ENCODE peak calls at places on chromosome 18, in six cellular contexts. Q is ovary, X is fibroblast of pulmonary artery, N is right atrium auricular region, Y is fibroblast of mammary gland, G is choroid plexus epithelial cell. U is an unnamed sample.

GRCh38 chr18:76412818-76413565 is 82.0 kb downstream of the ZNF516 start:
- DNase-seq in G (peak; percentile 39), X (no peak), N (no peak), Q (no peak), Y (peak; percentile 68), U (no peak)

GRCh38 chr18:75408554-75409506 is 18.7 kb downstream of the SMIM21 start:
- DNase-seq in Q (no peak), G (peak; percentile 91), Y (peak; percentile 100), X (peak; percentile 84), N (no peak), U (peak; percentile 52)

GRCh38 chr18:72128649-72129048 is 415.5 kb downstream of the CBLN2 start:
- DNase-seq in Q (no peak), X (peak; percentile 1), Y (no peak), G (peak; percentile 7), N (no peak), U (no peak)

GRCh38 chr18:12990662-12990976 is 543 bp upstream of the CEP192 start:
- DNase-seq in X (no peak), Q (no peak), G (no peak), Y (no peak), N (no peak), U (no peak)

GRCh38 chr18:69567813-69568488 is 167.3 kb downstream of the DOK6 start:
- DNase-seq in N (no peak), X (peak; percentile 8), Y (no peak), G (no peak), Q (no peak), U (no peak)

GRCh38 chr18:62106271-62106670 is 80.6 kb downstream of the PIGN start:
- DNase-seq in G (peak; percentile 36), Y (no peak), N (no peak), X (peak; percentile 38), Q (no peak), U (no peak)

GRCh38 chr18:13560306-13560705 is 166.1 kb downstream of the FAM210A start:
- DNase-seq in Q (no peak), N (no peak), Y (no peak), G (no peak), X (no peak), U (no peak)

GRCh38 chr18:48334845-48335244 is 74.3 kb downstream of the ZBTB7C start:
- DNase-seq in X (no peak), Q (no peak), G (no peak), N (no peak), Y (no peak), U (no peak)

GRCh38 chr18:58937913-58938312 is 73.2 kb downstream of the ZNF532 start:
- DNase-seq in X (peak; percentile 28), N (no peak), Q (no peak), G (peak; percentile 21), Y (no peak), U (no peak)

GRCh38 chr18:48975221-48975816 is 24.6 kb upstream of the SMAD7 start:
- DNase-seq in N (no peak), G (no peak), X (no peak), Q (peak; percentile 74), Y (no peak), U (no peak)

GRCh38 chr18:44893045-44893706 is 212.5 kb downstream of the SETBP1 start:
- DNase-seq in X (no peak), Y (peak; percentile 9), G (no peak), Q (no peak), N (no peak), U (no peak)

GRCh38 chr18:58117685-58118403 is 73.8 kb downstream of the NEDD4L start:
- DNase-seq in Q (peak; percentile 50), N (peak; percentile 71), G (peak; percentile 90), Y (peak; percentile 94), X (peak; percentile 90), U (peak; percentile 85)

GRCh38 chr18:57397440-57397839 is 37.7 kb upstream of the ONECUT2 start:
- DNase-seq in G (peak; percentile 1), Q (no peak), Y (peak; percentile 15), X (no peak), N (no peak), U (no peak)

GRCh38 chr18:61236476-61237057 is 96.7 kb upstream of the CDH20 start:
- DNase-seq in X (no peak), Q (no peak), Y (no peak), G (no peak), N (no peak), U (no peak)

GRCh38 chr18:21063011-21063410 is 48.6 kb downstream of the ROCK1 start:
- DNase-seq in X (no peak), Q (no peak), G (no peak), Y (no peak), N (no peak), U (no peak)

GRCh38 chr18:44887227-44887631 is 206.5 kb downstream of the SETBP1 start:
- DNase-seq in X (peak; percentile 51), Y (peak; percentile 87), G (peak; percentile 56), Q (no peak), N (no peak), U (no peak)

GRCh38 chr18:67549946-67550345 is 33.4 kb upstream of the DSEL start:
- DNase-seq in N (no peak), Y (no peak), Q (no peak), G (no peak), X (no peak), U (no peak)

GRCh38 chr18:46632401-46633089 is 24.5 kb downstream of the LOXHD1 start:
- DNase-seq in Q (no peak), G (peak; percentile 28), Y (peak; percentile 88), X (peak; percentile 32), N (peak; percentile 40), U (peak; percentile 63)

GRCh38 chr18:62460851-62461300 is 61.9 kb upstream of the ZCCHC2 start:
- DNase-seq in X (peak; percentile 68), Q (no peak), G (peak; percentile 68), Y (peak; percentile 52), N (peak; percentile 71), U (peak; percentile 76)

GRCh38 chr18:48946329-48946835 is 4.4 kb downstream of the SMAD7 start:
- DNase-seq in N (no peak), G (peak; percentile 82), X (peak; percentile 60), Y (peak; percentile 69), Q (no peak), U (no peak)

GRCh38 chr18:58402247-58402646 is 226.6 kb downstream of the ALPK2 start:
- DNase-seq in Q (no peak), Y (no peak), N (no peak), G (peak; percentile 77), X (no peak), U (no peak)

GRCh38 chr18:37493352-37493935 is 72.2 kb downstream of the CELF4 start:
- DNase-seq in Y (no peak), G (no peak), Q (no peak), X (no peak), N (no peak), U (no peak)

GRCh38 chr18:46433121-46433826 is 223.7 kb downstream of the LOXHD1 start:
- DNase-seq in Q (no peak), N (peak; percentile 28), Y (no peak), X (no peak), G (no peak), U (no peak)

GRCh38 chr18:58438161-58438983 is 190.5 kb downstream of the ALPK2 start:
- DNase-seq in N (no peak), G (peak; percentile 48), Q (no peak), X (peak; percentile 29), Y (peak; percentile 28), U (no peak)

GRCh38 chr18:47602273-47602897 is 328.1 kb downstream of the SMAD2 start:
- DNase-seq in X (no peak), Q (no peak), N (no peak), G (no peak), Y (no peak), U (no peak)

GRCh38 chr18:11037841-11038240 is 111.5 kb downstream of the PIEZO2 start:
- DNase-seq in X (no peak), Y (no peak), G (no peak), N (no peak), Q (no peak), U (no peak)

GRCh38 chr18:11033503-11033902 is 115.9 kb downstream of the PIEZO2 start:
- DNase-seq in Q (no peak), N (no peak), G (no peak), Y (no peak), X (no peak), U (no peak)

GRCh38 chr18:11035814-11036213 is 113.6 kb downstream of the PIEZO2 start:
- DNase-seq in G (no peak), Y (no peak), Q (no peak), N (no peak), X (no peak), U (no peak)

GRCh38 chr18:11031966-11032365 is 117.4 kb downstream of the PIEZO2 start:
- DNase-seq in G (no peak), N (no peak), Q (no peak), Y (no peak), X (no peak), U (no peak)

DNA sequence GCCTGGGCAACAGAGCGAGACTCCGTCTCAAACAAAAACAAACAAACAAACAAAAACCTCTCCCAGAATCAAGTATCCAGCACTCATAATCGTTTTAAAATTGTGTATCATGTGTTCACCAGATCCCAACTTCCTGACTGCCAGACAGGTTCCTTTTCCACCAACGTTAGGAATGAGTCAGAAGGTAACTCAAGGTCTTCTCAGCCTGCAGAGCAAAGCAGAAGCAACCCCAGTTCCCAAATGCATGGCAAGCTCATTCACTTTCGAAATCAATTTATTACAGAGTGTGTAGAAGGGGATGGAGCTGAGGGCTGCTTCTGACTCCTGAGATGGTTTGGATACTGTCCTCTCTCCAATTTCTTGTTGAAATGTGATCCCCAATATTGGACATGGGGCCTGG is 114.6 kb downstream of the PIEZO2 start:
- DNase-seq in N (no peak), X (peak; percentile 58), Y (peak; percentile 26), G (peak; percentile 55), Q (no peak), U (peak; percentile 40)
- H3K4me3 ChIP-seq in N (no peak overlapping the region), X (no peak overlapping the region), Y (no peak overlapping the region), G (no peak overlapping the region), Q (no peak overlapping the region), U (no peak overlapping the region)

GRCh38 chr18:35231052-35231451 is 9.8 kb upstream of the ZNF397 start:
- DNase-seq in G (peak; percentile 83), Q (peak; percentile 74), X (peak; percentile 84), N (peak; percentile 90), Y (peak; percentile 70), U (peak; percentile 96)
- H3K4me3 ChIP-seq in G (peak overlapping the region; percentile 29), Q (no peak overlapping the region), X (no peak overlapping the region), N (no peak overlapping the region), Y (no peak overlapping the region), U (no peak overlapping the region)

GRCh38 chr18:5295981-5296705 is 617 bp upstream of the ZBTB14 start:
- DNase-seq in G (peak; percentile 98), Y (peak; percentile 94), Q (peak; percentile 99), N (peak; percentile 95), X (peak; percentile 98), U (peak; percentile 96)
- H3K4me3 ChIP-seq in G (peak overlapping the region; percentile 79), Y (peak overlapping the region; percentile 69), Q (peak overlapping the region; percentile 80), N (peak overlapping the region; percentile 97), X (peak overlapping the region; percentile 70), U (peak overlapping the region; percentile 97)

GRCh38 chr18:27188309-27188708 is 3.2 kb upstream of the CHST9 start:
- DNase-seq in Y (no peak), N (no peak), X (no peak), G (no peak), Q (no peak), U (no peak)

GRCh38 chr18:27181726-27182125 is 3.4 kb downstream of the CHST9 start:
- DNase-seq in G (no peak), X (no peak), Y (no peak), N (no peak), Q (no peak), U (no peak)

GRCh38 chr18:27185897-27186296 is 789 bp upstream of the CHST9 start:
- DNase-seq in Y (no peak), Q (no peak), X (no peak), G (no peak), N (no peak), U (no peak)

GRCh38 chr18:27184115-27185024 is 738 bp downstream of the CHST9 start:
- DNase-seq in Q (no peak), X (no peak), N (no peak), G (no peak), Y (no peak), U (no peak)

GRCh38 chr18:27185025-27185763 is at the start of gene CHST9:
- DNase-seq in N (no peak), Q (no peak), Y (no peak), X (no peak), G (no peak), U (peak; percentile 1)
- H3K4me3 ChIP-seq in N (peak within 1 kb of the TSS; percentile 58), Q (peak within 1 kb of the TSS; percentile 9), Y (no peak within 1 kb of the TSS), X (no peak within 1 kb of the TSS), G (no peak within 1 kb of the TSS), U (peak within 1 kb of the TSS; percentile 29)

U was measured in adrenal gland.